ENCODE peak calls at places on chromosomes 6 and 20, in ten cellular contexts. P is endodermal cell; H is BE2C; S is CD4-positive, alpha-beta memory T cell; R is tibial artery; A is tibial nerve; Y is brain microvascular endothelial cell; G is heart right ventricle; F is fibroblast of the aortic adventitia; L is neural progenitor cell. C is an unnamed sample.

GRCh38 chr20:38222231-38222922 is 38.2 kb downstream of the KIAA1755 start:
- DNase-seq in P (peak), H (peak), S (peak), R (peak), A (peak), Y (peak), G (peak), F (peak), L (peak), C (peak)

GRCh38 chr6:147166360-147166944 is 37.8 kb upstream of the STXBP5 start:
- DNase-seq in P (no peak), H (peak), S (no peak), R (no peak), A (no peak), Y (peak), G (no peak), F (peak), L (no peak), C (no peak)

GRCh38 chr20:56513096-56513806 is 11.3 kb upstream of the FAM209A start:
- DNase-seq in P (no peak), H (no peak), S (no peak), R (no peak), A (no peak), Y (no peak), G (no peak), F (no peak), L (no peak), C (no peak)

GRCh38 chr6:99119109-99120031 is 171.6 kb upstream of the FBXL4 start:
- DNase-seq in P (peak), H (peak), S (peak), R (no peak), A (no peak), Y (peak), G (no peak), F (peak), L (peak), C (peak)

GRCh38 chr6:134315189-134315588 is 2.7 kb downstream of the SGK1 start:
- DNase-seq in P (no peak), H (no peak), S (no peak), R (no peak), A (no peak), Y (no peak), G (no peak), F (no peak), L (no peak), C (no peak)

GRCh38 chr20:3788685-3789155 is 2.2 kb upstream of the CENPB start:
- DNase-seq in P (no peak), H (peak), S (no peak), R (no peak), A (no peak), Y (no peak), G (no peak), F (no peak), L (peak), C (peak)

GRCh38 chr6:170345662-170346061 is 39.1 kb downstream of the FAM120B start:
- DNase-seq in P (no peak), H (no peak), S (no peak), R (no peak), A (no peak), Y (no peak), G (no peak), F (no peak), L (no peak), C (no peak)

GRCh38 chr6:18692920-18693319 is 305.8 kb downstream of the RNF144B start:
- DNase-seq in P (no peak), H (no peak), S (no peak), R (no peak), A (no peak), Y (no peak), G (no peak), F (no peak), L (no peak), C (no peak)

GRCh38 chr6:135180458-135181332 is at the start of gene MYB:
- DNase-seq in P (peak), H (peak), S (peak), R (no peak), A (no peak), Y (no peak), G (peak), F (peak), L (peak), C (peak)

GRCh38 chr6:45562171-45562570 is 184.4 kb upstream of the SUPT3H start:
- DNase-seq in P (no peak), H (no peak), S (no peak), R (no peak), A (no peak), Y (no peak), G (no peak), F (no peak), L (no peak), C (no peak)

GRCh38 chr20:37270586-37271420 is 9.2 kb upstream of the GHRH start:
- DNase-seq in P (no peak), H (no peak), S (no peak), R (no peak), A (no peak), Y (peak), G (no peak), F (no peak), L (no peak), C (no peak)

GRCh38 chr6:41570270-41570615 is 24.1 kb downstream of the FOXP4 start:
- DNase-seq in P (peak), H (no peak), S (no peak), R (no peak), A (no peak), Y (no peak), G (no peak), F (no peak), L (peak), C (no peak)

GRCh38 chr6:162151050-162151658 is 576.4 kb downstream of the PRKN start:
- DNase-seq in P (no peak), H (no peak), S (no peak), R (no peak), A (no peak), Y (peak), G (no peak), F (peak), L (no peak), C (no peak)

GRCh38 chr6:138973481-138974140 is 14.4 kb downstream of the REPS1 start:
- DNase-seq in P (no peak), H (no peak), S (no peak), R (no peak), A (no peak), Y (peak), G (no peak), F (peak), L (no peak), C (no peak)

GRCh38 chr6:26613717-26614683 is 17.2 kb downstream of the ABT1 start:
- DNase-seq in P (peak), H (no peak), S (peak), R (no peak), A (no peak), Y (no peak), G (no peak), F (no peak), L (peak), C (no peak)

GRCh38 chr20:31979713-31980426 is 11.9 kb downstream of the XKR7 start:
- DNase-seq in P (no peak), H (no peak), S (no peak), R (no peak), A (no peak), Y (no peak), G (no peak), F (no peak), L (no peak), C (no peak)

GRCh38 chr6:29502597-29502996 is 14.8 kb upstream of the MAS1L start:
- DNase-seq in P (peak), H (no peak), S (no peak), R (no peak), A (no peak), Y (peak), G (no peak), F (no peak), L (no peak), C (no peak)

GRCh38 chr20:15555913-15556312 is 1017.3 kb downstream of the KIF16B start:
- DNase-seq in P (no peak), H (no peak), S (no peak), R (no peak), A (no peak), Y (no peak), G (no peak), F (no peak), L (no peak), C (no peak)

GRCh38 chr20:39676857-39677351 is 714.8 kb downstream of the DHX35 start:
- DNase-seq in P (no peak), H (no peak), S (no peak), R (no peak), A (no peak), Y (no peak), G (no peak), F (no peak), L (peak), C (no peak)

GRCh38 chr6:2718334-2719052 is 32.2 kb downstream of the MYLK4 start:
- DNase-seq in P (no peak), H (no peak), S (no peak), R (no peak), A (no peak), Y (no peak), G (no peak), F (peak), L (no peak), C (no peak)

GRCh38 chr6:136066005-136066404 is 184.1 kb downstream of the MTFR2 start:
- DNase-seq in P (no peak), H (no peak), S (no peak), R (no peak), A (no peak), Y (no peak), G (no peak), F (peak), L (no peak), C (no peak)

GRCh38 chr20:62298577-62299249 is 4.1 kb upstream of the ADRM1 start:
- DNase-seq in P (no peak), H (no peak), S (no peak), R (no peak), A (no peak), Y (no peak), G (no peak), F (no peak), L (no peak), C (no peak)

GRCh38 chr6:2948228-2949025 is 22.9 kb downstream of the SERPINB6 start:
- DNase-seq in P (peak), H (no peak), S (no peak), R (no peak), A (no peak), Y (no peak), G (no peak), F (no peak), L (no peak), C (no peak)

GRCh38 chr6:133052465-133052864 is 188.7 kb upstream of the EYA4 start:
- DNase-seq in P (no peak), H (no peak), S (no peak), R (no peak), A (no peak), Y (no peak), G (no peak), F (no peak), L (no peak), C (no peak)

GRCh38 chr6:127869772-127870404 is 31.0 kb downstream of the THEMIS start:
- DNase-seq in P (peak), H (no peak), S (no peak), R (no peak), A (no peak), Y (no peak), G (no peak), F (no peak), L (peak), C (no peak)

GRCh38 chr6:68695403-68695802 is 60.3 kb downstream of the ADGRB3 start:
- DNase-seq in P (no peak), H (no peak), S (no peak), R (no peak), A (no peak), Y (no peak), G (no peak), F (no peak), L (no peak), C (no peak)

GRCh38 chr20:13863244-13863643 is 78.4 kb downstream of the NDUFAF5 start:
- DNase-seq in P (no peak), H (no peak), S (no peak), R (no peak), A (no peak), Y (no peak), G (no peak), F (no peak), L (no peak), C (no peak)

GRCh38 chr6:14754636-14755513 is 491.0 kb upstream of the JARID2 start:
- DNase-seq in P (no peak), H (no peak), S (peak), R (no peak), A (no peak), Y (no peak), G (no peak), F (no peak), L (no peak), C (no peak)

GRCh38 chr6:143195349-143195845 is 134.7 kb downstream of the AIG1 start:
- DNase-seq in P (no peak), H (no peak), S (no peak), R (no peak), A (no peak), Y (no peak), G (peak), F (no peak), L (no peak), C (no peak)

GRCh38 chr6:118679293-118679692 is 27.9 kb upstream of the CEP85L start:
- DNase-seq in P (no peak), H (no peak), S (no peak), R (no peak), A (no peak), Y (no peak), G (no peak), F (peak), L (no peak), C (no peak)

DNA sequence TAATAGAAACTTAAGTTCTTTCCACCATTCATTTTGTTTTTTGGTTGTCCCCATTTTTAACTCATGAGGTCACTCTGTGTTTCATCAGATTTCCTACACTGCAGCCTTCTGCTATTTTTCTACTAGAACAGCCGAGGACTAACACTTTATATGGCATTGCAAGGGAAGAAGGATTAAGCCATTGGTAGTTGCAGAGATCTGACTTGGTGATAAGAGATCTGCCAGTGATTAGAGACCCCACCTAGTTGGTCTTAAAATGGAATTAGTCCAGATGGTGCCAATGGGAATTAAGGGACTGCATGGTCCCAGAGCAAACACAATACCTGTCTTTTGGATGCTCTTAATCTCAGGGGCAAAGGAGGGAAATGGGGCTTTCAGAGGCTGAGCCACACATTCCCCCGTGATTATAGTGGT is 125.5 kb upstream of the TMEM170B start:
- DNase-seq in P (no peak), H (no peak), S (no peak), R (no peak), A (no peak), Y (no peak), G (no peak), F (peak), L (peak), C (peak)
- H3K4me3 ChIP-seq in P (no peak), H (no peak), S (no peak), R (peak), A (no peak), Y (no peak), G (no peak), F (no peak), L (no peak), C (no peak)

DNA sequence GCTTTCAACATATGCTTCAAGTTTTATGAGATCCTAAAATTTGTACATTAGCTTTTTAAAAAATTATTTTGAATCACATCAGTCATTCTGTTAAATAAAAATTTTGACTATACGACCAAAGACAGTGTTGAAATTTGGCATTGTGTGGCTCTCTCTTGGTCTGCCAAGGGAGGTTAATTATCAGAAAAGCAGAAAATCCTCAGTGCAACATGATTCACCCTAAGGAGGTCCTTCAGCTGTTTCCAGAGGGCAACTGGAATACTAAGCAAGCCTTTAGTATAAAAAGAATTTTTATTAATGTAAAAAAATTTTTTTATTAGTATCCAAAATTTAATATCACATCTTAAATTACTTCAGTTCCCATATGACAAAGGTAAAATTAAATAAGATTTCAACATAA is 23.1 kb upstream of the TMEM244 start:
- DNase-seq in P (no peak), H (no peak), S (no peak), R (no peak), A (no peak), Y (no peak), G (no peak), F (no peak), L (no peak), C (no peak)
- H3K4me3 ChIP-seq in P (no peak), H (no peak), S (no peak), R (no peak), A (no peak), Y (no peak), G (no peak), F (no peak), L (no peak), C (no peak)

DNA sequence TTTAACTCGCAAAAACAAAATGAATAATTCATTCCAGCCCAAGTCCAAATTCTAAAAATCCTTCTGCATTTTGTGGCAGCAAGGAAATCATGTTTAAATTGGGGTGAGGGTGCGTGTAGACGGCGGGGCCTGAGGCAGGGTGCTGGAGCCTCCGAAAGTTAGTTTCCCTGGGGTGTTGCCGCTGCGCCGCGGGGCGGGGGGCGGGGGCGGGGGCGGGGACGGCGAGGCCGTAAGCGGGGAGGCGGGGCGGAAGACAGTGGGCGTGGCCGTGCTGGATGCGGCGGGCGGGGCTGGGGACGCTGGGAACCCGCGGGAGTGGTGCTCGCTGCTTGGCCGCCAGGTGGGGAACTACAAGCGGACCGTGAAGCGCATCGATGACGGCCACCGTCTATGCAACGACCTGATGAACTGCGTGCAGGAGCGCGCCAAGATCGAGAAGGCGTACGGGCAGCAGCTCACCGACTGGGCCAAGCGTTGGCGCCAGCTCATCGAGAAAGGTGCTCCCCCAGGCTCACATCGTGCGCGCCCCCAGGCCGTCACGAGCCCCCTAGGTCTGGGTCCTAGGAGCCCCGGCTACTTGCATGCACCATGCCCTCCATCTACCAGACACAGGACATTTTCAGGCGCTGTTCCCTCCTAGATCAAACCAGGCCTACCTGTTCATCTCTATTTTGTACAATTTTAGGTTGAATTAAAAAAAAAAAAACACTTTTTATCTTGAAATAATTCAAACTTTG is 29.0 kb downstream of the SPDEF start:
- DNase-seq in P (peak), H (peak), S (peak), R (peak), A (peak), Y (peak), G (peak), F (peak), L (peak), C (peak)
- H3K4me3 ChIP-seq in P (no peak), H (peak), S (no peak), R (peak), A (peak), Y (peak), G (peak), F (peak), L (peak), C (peak)

DNA sequence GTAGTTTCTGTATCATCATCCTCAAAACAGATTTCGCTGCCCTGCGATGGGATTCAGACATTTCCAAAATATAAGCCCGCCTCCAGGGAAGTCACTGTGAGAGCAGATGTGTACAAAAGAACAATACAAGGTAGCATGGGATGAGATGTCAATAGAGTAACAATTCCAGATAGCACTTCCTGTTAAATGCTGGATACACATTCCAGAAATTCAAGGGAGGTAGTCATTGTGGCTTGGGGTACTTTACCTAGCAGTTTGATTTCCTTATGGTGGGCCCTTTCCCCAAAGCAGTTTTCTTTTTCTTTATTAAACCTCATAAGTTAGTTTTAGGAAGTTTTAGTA is 2.5 kb downstream of the RNF217 start:
- DNase-seq in P (no peak), H (no peak), S (no peak), R (no peak), A (no peak), Y (no peak), G (no peak), F (no peak), L (no peak), C (no peak)
- H3K4me3 ChIP-seq in P (peak), H (peak), S (no peak), R (peak), A (peak), Y (peak), G (peak), F (peak), L (peak), C (peak)

GRCh38 chr6:75619230-75619899 is 17.7 kb downstream of the SENP6 start:
- DNase-seq in P (no peak), H (no peak), S (no peak), R (no peak), A (no peak), Y (no peak), G (no peak), F (no peak), L (no peak), C (no peak)
- H3K4me3 ChIP-seq in P (no peak), H (no peak), S (no peak), R (no peak), A (no peak), Y (no peak), G (no peak), F (no peak), L (no peak), C (no peak)

GRCh38 chr6:7137335-7138106 is 29.8 kb downstream of the RREB1 start:
- DNase-seq in P (peak), H (peak), S (peak), R (peak), A (no peak), Y (peak), G (peak), F (peak), L (peak), C (peak)
- H3K4me3 ChIP-seq in P (no peak), H (peak), S (peak), R (no peak), A (no peak), Y (peak), G (peak), F (peak), L (no peak), C (no peak)

GRCh38 chr6:148343028-148343374 is 363 bp downstream of the SASH1 start:
- DNase-seq in P (peak), H (no peak), S (no peak), R (no peak), A (no peak), Y (no peak), G (no peak), F (no peak), L (no peak), C (no peak)
- H3K4me3 ChIP-seq in P (peak), H (no peak), S (no peak), R (peak), A (peak), Y (peak), G (peak), F (peak), L (peak), C (peak)

C was measured in HAP-1.